ENCODE peak calls at places on chromosomes 4 and X, in four cellular contexts. G is choroid plexus epithelial cell, Y is posterior cingulate gyrus, M is cardiac muscle cell. P is an unnamed sample.

GRCh38 chrX:68721991-68722860 is 74.8 kb downstream of the STARD8 start:
- DNase-seq in G (no peak), Y (peak; percentile 24), M (no peak), P (no peak)

GRCh38 chr4:41602113-41602512 is 64.2 kb downstream of the LIMCH1 start:
- DNase-seq in G (no peak), Y (no peak), M (no peak), P (no peak)

GRCh38 chrX:140440891-140441290 is 64.0 kb downstream of the SOX3 start:
- DNase-seq in G (no peak), Y (no peak), M (peak; percentile 1), P (peak; percentile 47)

GRCh38 chr4:36243355-36244256 is 708 bp downstream of the ARAP2 start:
- DNase-seq in G (peak; percentile 29), Y (peak; percentile 81), M (no peak), P (peak; percentile 78)

GRCh38 chrX:15854080-15854655 is 445 bp downstream of the AP1S2 start:
- DNase-seq in G (no peak), Y (peak; percentile 86), M (peak; percentile 87), P (peak; percentile 85)

GRCh38 chrX:1178580-1179057 is 33.8 kb downstream of the CRLF2 start:
- DNase-seq in G (peak; percentile 6), Y (peak; percentile 53), M (peak; percentile 23), P (no peak)

GRCh38 chrX:48972214-48973164 is 845 bp upstream of the KCND1 start:
- DNase-seq in G (peak; percentile 57), Y (no peak), M (peak; percentile 30), P (peak; percentile 62)

GRCh38 chrX:49760288-49760885 is 64.6 kb upstream of the PAGE1 start:
- DNase-seq in G (no peak), Y (no peak), M (no peak), P (no peak)

GRCh38 chr4:145099653-145100052 is 1.5 kb downstream of the ABCE1 start:
- DNase-seq in G (no peak), Y (no peak), M (no peak), P (no peak)

GRCh38 chr4:140790765-140791164 is 34.6 kb upstream of the TBC1D9 start:
- DNase-seq in G (no peak), Y (no peak), M (no peak), P (peak; percentile 60)

GRCh38 chrX:27915617-27916016 is 65.6 kb downstream of the DCAF8L1 start:
- DNase-seq in G (peak; percentile 50), Y (no peak), M (no peak), P (no peak)

GRCh38 chr4:6984611-6985115 is 58.5 kb upstream of the TADA2B start:
- DNase-seq in G (no peak), Y (peak; percentile 64), M (no peak), P (no peak)

GRCh38 chr4:3192188-3192587 is 56.8 kb upstream of the MSANTD1 start:
- DNase-seq in G (peak; percentile 5), Y (no peak), M (no peak), P (no peak)

GRCh38 chr4:184261246-184261645 is 43.6 kb upstream of the ENPP6 start:
- DNase-seq in G (no peak), Y (no peak), M (no peak), P (no peak)